ENCODE peak calls at places on chromosomes 11 and 22, in six cellular contexts. F is esophagus squamous epithelium; Q is uterus; K is stimulated activated CD4-positive, alpha-beta T cell treated with anti-CD3 and anti-CD28 coated beads, Interleukin-15, amount 100 ng/mL, for 48 hours; W is ELF-1; M is choroid plexus epithelial cell. Z is an unnamed sample.

GRCh38 chr11:119195680-119196079 is 10.4 kb downstream of the NHERF4 start:
- DNase-seq in F (no peak), Q (no peak), K (no peak), W (peak), M (peak), Z (no peak)

GRCh38 chr22:43592470-43592869 is 180.7 kb downstream of the MPPED1 start:
- DNase-seq in F (no peak), Q (no peak), K (no peak), W (peak), M (no peak), Z (no peak)

GRCh38 chr11:118226294-118226693 is 1.5 kb upstream of the JAML start:
- DNase-seq in F (no peak), Q (no peak), K (no peak), W (no peak), M (no peak), Z (no peak)

GRCh38 chr11:9003573-9004309 is at the start of gene NRIP3:
- DNase-seq in F (peak), Q (peak), K (peak), W (peak), M (peak), Z (peak)

GRCh38 chr11:67357831-67358555 is 4.6 kb upstream of the POLD4 start:
- DNase-seq in F (no peak), Q (no peak), K (no peak), W (no peak), M (peak), Z (no peak)

GRCh38 chr11:117647872-117648271 is 149.1 kb downstream of the DSCAML1 start:
- DNase-seq in F (no peak), Q (no peak), K (no peak), W (no peak), M (no peak), Z (no peak)

GRCh38 chr22:35661377-35661937 is 13.2 kb downstream of the APOL6 start:
- DNase-seq in F (no peak), Q (no peak), K (no peak), W (no peak), M (peak), Z (no peak)

GRCh38 chr11:12125609-12126149 is 15.3 kb downstream of the MICAL2 start:
- DNase-seq in F (no peak), Q (no peak), K (no peak), W (no peak), M (no peak), Z (no peak)

GRCh38 chr11:93196816-93197382 is 892 bp downstream of the SLC36A4 start:
- DNase-seq in F (no peak), Q (no peak), K (no peak), W (no peak), M (peak), Z (no peak)

GRCh38 chr22:28146401-28147304 is 227.6 kb upstream of the PITPNB start:
- DNase-seq in F (no peak), Q (no peak), K (no peak), W (no peak), M (peak), Z (no peak)

GRCh38 chr11:45935349-45936064 is 13.1 kb downstream of the LARGE2 start:
- DNase-seq in F (no peak), Q (no peak), K (no peak), W (no peak), M (no peak), Z (no peak)

GRCh38 chr11:79092791-79093313 is 348.0 kb downstream of the TENM4 start:
- DNase-seq in F (no peak), Q (peak), K (no peak), W (no peak), M (peak), Z (no peak)

GRCh38 chr11:14446701-14447169 is 52.9 kb downstream of the COPB1 start:
- DNase-seq in F (no peak), Q (no peak), K (no peak), W (no peak), M (peak), Z (no peak)

GRCh38 chr11:18522388-18522787 is 4.4 kb downstream of the TSG101 start:
- DNase-seq in F (no peak), Q (no peak), K (no peak), W (no peak), M (peak), Z (no peak)

GRCh38 chr22:21861290-21861848 is 6.1 kb downstream of the MAPK1 start:
- DNase-seq in F (no peak), Q (no peak), K (no peak), W (no peak), M (no peak), Z (no peak)

GRCh38 chr11:57277845-57278720 is 41.0 kb upstream of the APLNR start:
- DNase-seq in F (no peak), Q (peak), K (peak), W (peak), M (peak), Z (no peak)

GRCh38 chr11:131421066-131421855 is 50.8 kb downstream of the NTM start:
- DNase-seq in F (no peak), Q (no peak), K (no peak), W (no peak), M (no peak), Z (no peak)

GRCh38 chr22:24594569-24595120 is 1.8 kb upstream of the LRRC75B start:
- DNase-seq in F (no peak), Q (no peak), K (no peak), W (peak), M (no peak), Z (no peak)

GRCh38 chr11:120031612-120032600 is 106.0 kb downstream of the TRIM29 start:
- DNase-seq in F (no peak), Q (no peak), K (no peak), W (peak), M (no peak), Z (no peak)